ENCODE peak calls at places on chromosomes 5 and 9, in four cellular contexts. I, K, Z and N are unnamed samples.

GRCh38 chr9:81211741-81212140 is 477.6 kb downstream of the TLE1 start:
- DNase-seq in K (no peak), Z (no peak), I (no peak), N (no peak)

GRCh38 chr9:134066546-134066922 is 1.3 kb downstream of the BRD3 start:
- DNase-seq in I (no peak), Z (no peak), K (no peak), N (no peak)

GRCh38 chr9:96331236-96331947 is 29.4 kb upstream of the HSD17B3 start:
- DNase-seq in I (no peak), Z (no peak), K (no peak), N (peak)

GRCh38 chr9:130866474-130866965 is 30.1 kb downstream of the QRFP start:
- DNase-seq in I (peak), Z (no peak), K (peak), N (peak)

GRCh38 chr9:104974053-104974983 is 46.4 kb upstream of the ABCA1 start:
- DNase-seq in Z (no peak), K (no peak), I (no peak), N (peak)

GRCh38 chr5:59236448-59236847 is 653.6 kb downstream of the RAB3C start:
- DNase-seq in Z (no peak), I (peak), K (no peak), N (no peak)

GRCh38 chr9:137764171-137764671 is 113.4 kb upstream of the CACNA1B start:
- DNase-seq in K (no peak), I (no peak), Z (no peak), N (no peak)

GRCh38 chr5:32278403-32278802 is 34.3 kb downstream of the MTMR12 start:
- DNase-seq in K (no peak), Z (no peak), I (no peak), N (no peak)

GRCh38 chr5:130227699-130228098 is 323.4 kb downstream of the CHSY3 start:
- DNase-seq in I (no peak), Z (no peak), K (no peak), N (no peak)

GRCh38 chr9:131645078-131645776 is 94.6 kb downstream of the RAPGEF1 start:
- DNase-seq in Z (no peak), I (no peak), K (no peak), N (no peak)

GRCh38 chr5:62649476-62650113 is 71.0 kb downstream of the LRRC70 start:
- DNase-seq in K (no peak), Z (no peak), I (no peak), N (no peak)

GRCh38 chr5:73373814-73374510 is 74.6 kb downstream of the FOXD1 start:
- DNase-seq in Z (no peak), I (no peak), K (no peak), N (no peak)

GRCh38 chr5:40678021-40678939 is 1.4 kb upstream of the PTGER4 start:
- DNase-seq in K (no peak), I (no peak), Z (no peak), N (no peak)

GRCh38 chr5:106521701-106522100 is 1149.0 kb downstream of the EFNA5 start:
- DNase-seq in Z (no peak), K (no peak), I (peak), N (no peak)

GRCh38 chr5:113824307-113824706 is 310.8 kb downstream of the YTHDC2 start:
- DNase-seq in Z (no peak), K (no peak), I (no peak), N (no peak)

GRCh38 chr9:121529237-121529987 is 29.8 kb upstream of the GGTA1 start:
- DNase-seq in K (no peak), Z (no peak), I (peak), N (no peak)

GRCh38 chr9:97556036-97556720 is 54.7 kb downstream of the TMOD1 start:
- DNase-seq in K (no peak), Z (no peak), I (no peak), N (no peak)

GRCh38 chr5:108700928-108701327 is 46.8 kb upstream of the FER start:
- DNase-seq in I (no peak), K (no peak), Z (no peak), N (no peak)

GRCh38 chr5:53063176-53063575 is 46.4 kb downstream of the MOCS2 start:
- DNase-seq in I (no peak), K (no peak), Z (no peak), N (no peak)

GRCh38 chr9:84387821-84388220 is 47.3 kb upstream of the SLC28A3 start:
- DNase-seq in Z (no peak), K (no peak), I (no peak), N (no peak)

GRCh38 chr9:109901191-109901590 is 121.2 kb downstream of the PALM2AKAP2 start:
- DNase-seq in I (no peak), K (no peak), Z (no peak), N (no peak)

GRCh38 chr5:76493190-76493837 is 90.2 kb downstream of the IQGAP2 start:
- DNase-seq in I (no peak), Z (no peak), K (no peak), N (peak)

GRCh38 chr5:92017786-92018185 is 634.7 kb upstream of the ARRDC3 start:
- DNase-seq in Z (no peak), K (no peak), I (peak), N (no peak)

GRCh38 chr5:33692983-33693382 is 198.8 kb downstream of the ADAMTS12 start:
- DNase-seq in Z (no peak), I (no peak), K (no peak), N (no peak)

GRCh38 chr5:128784726-128785125 is 180.6 kb upstream of the SLC27A6 start:
- DNase-seq in K (no peak), Z (no peak), I (no peak), N (no peak)

GRCh38 chr5:10140195-10140973 is 109.3 kb downstream of the ATPSCKMT start:
- DNase-seq in K (no peak), Z (no peak), I (peak), N (peak)

GRCh38 chr9:115649991-115650472 is 503.6 kb upstream of the PAPPA start:
- DNase-seq in K (no peak), I (no peak), Z (no peak), N (peak)

GRCh38 chr9:89841456-89841855 is 236.6 kb downstream of the GADD45G start:
- DNase-seq in K (no peak), I (no peak), Z (no peak), N (no peak)

GRCh38 chr5:137146402-137146889 is 352.7 kb downstream of the SPOCK1 start:
- DNase-seq in I (peak), K (no peak), Z (no peak), N (no peak)

GRCh38 chr9:4654084-4654483 is 8.0 kb upstream of the PLPP6 start:
- DNase-seq in K (no peak), I (no peak), Z (no peak), N (no peak)

GRCh38 chr5:140346348-140347221 is at the start of gene HBEGF:
- DNase-seq in I (peak), Z (peak), K (peak), N (peak)

GRCh38 chr5:78103226-78103722 is 191.2 kb downstream of the AP3B1 start:
- DNase-seq in I (no peak), Z (no peak), K (no peak), N (no peak)

GRCh38 chr5:11139471-11139870 is 378.4 kb upstream of the DAP start:
- DNase-seq in Z (no peak), K (no peak), I (no peak), N (no peak)

GRCh38 chr9:116683535-116683934 is 3.6 kb upstream of the TRIM32 start:
- DNase-seq in I (no peak), K (no peak), Z (no peak), N (no peak)

GRCh38 chr9:134624827-134625181 is 16.8 kb upstream of the COL5A1 start:
- DNase-seq in Z (no peak), I (peak), K (no peak), N (no peak)

GRCh38 chr5:152824316-152824715 is 419.2 kb upstream of the NMUR2 start:
- DNase-seq in I (no peak), Z (no peak), K (no peak), N (no peak)

GRCh38 chr5:7397005-7397546 is 1.1 kb downstream of the ADCY2 start:
- DNase-seq in K (no peak), Z (no peak), I (no peak), N (no peak)
- TF ChIP-seq JUN in K (no peak), Z (no peak), I (no peak), N (no peak)

GRCh38 chr5:133286483-133286882 is 234.7 kb downstream of the HSPA4 start:
- DNase-seq in Z (no peak), K (no peak), I (no peak), N (no peak)
- TF ChIP-seq PHF8 in Z (no peak), K (no peak), I (no peak), N (no peak)

DNA sequence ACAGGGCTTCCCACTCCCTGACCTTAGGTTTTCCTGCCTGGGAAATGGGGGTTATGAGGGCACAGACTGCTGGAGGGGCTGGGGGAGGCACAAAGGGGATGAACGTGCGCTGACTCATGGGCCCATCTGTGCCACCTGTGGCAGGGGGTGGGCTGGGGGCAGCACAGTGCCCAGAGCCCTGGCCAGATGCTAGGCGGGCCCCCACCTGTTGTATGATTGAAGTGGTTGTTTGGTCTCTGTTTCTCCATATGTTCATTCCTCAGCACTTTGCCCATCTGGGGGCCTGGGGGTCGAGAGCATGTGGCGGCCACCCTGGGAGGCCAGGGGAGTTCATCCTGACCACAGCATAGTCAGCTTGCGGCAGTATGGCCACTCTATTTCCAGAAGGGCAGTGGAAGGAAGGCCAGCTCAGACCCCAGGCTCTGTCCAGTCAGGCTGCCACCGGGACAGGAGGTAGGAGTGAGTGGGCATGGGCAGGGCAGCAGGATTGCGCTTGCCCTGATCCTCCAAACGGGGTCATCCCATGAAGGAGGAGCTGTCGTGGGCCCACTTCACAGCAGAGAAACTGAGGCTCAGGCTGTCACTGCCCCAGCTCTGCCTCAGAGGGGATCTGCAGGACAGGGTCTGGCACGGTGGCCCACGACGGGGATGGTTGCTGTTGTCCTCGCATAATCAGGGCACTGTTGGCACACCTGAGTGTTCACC is 841 bp upstream of the NINJ1 start:
- DNase-seq in K (no peak), I (no peak), Z (no peak), N (no peak)
- TF ChIP-seq JUN in K (no peak), I (no peak), Z (no peak), N (no peak)

GRCh38 chr5:103450333-103451061 is 112.1 kb downstream of the NUDT12 start:
- DNase-seq in Z (no peak), I (no peak), K (no peak), N (no peak)
- TF ChIP-seq PHF8 in Z (no peak), I (no peak), K (no peak), N (no peak)

GRCh38 chr9:85738509-85738908 is 3.2 kb downstream of the AGTPBP1 start:
- DNase-seq in Z (no peak), I (no peak), K (no peak), N (no peak)
- TF ChIP-seq JUN in Z (no peak), I (no peak), K (no peak), N (no peak)

GRCh38 chr5:67253911-67254310 is 57.3 kb upstream of the CD180 start:
- DNase-seq in I (no peak), K (no peak), Z (no peak), N (no peak)

GRCh38 chr5:67257500-67257899 is 60.9 kb upstream of the CD180 start:
- DNase-seq in K (no peak), Z (no peak), I (no peak), N (no peak)

GRCh38 chr5:67262202-67262601 is 65.6 kb upstream of the CD180 start:
- DNase-seq in K (no peak), I (no peak), Z (no peak), N (no peak)

GRCh38 chr5:67255881-67256280 is 59.3 kb upstream of the CD180 start:
- DNase-seq in Z (no peak), I (no peak), K (no peak), N (no peak)

GRCh38 chr5:67257063-67257462 is 60.5 kb upstream of the CD180 start:
- DNase-seq in K (no peak), Z (no peak), I (no peak), N (no peak)
- TF ChIP-seq PHF8 in K (no peak), Z (no peak), I (no peak), N (no peak)